ENCODE peak calls at places on chromosomes 1 and 21, in six cellular contexts. K is HL-60, C is fibroblast of the aortic adventitia, Z is GM12865, O is tibial artery, R is colonic mucosa. G is an unnamed sample.

GRCh38 chr21:41482321-41482720 is 25.6 kb downstream of the TMPRSS2 start:
- DNase-seq in K (no peak), C (peak; percentile 18), Z (no peak), O (no peak), R (no peak), G (no peak)

GRCh38 chr1:171251042-171251740 is 2.9 kb downstream of the FMO1 start:
- DNase-seq in K (peak; percentile 11), C (peak; percentile 8), Z (peak; percentile 45), O (no peak), R (peak; percentile 38), G (no peak)

GRCh38 chr1:75342799-75343198 is 208.6 kb downstream of the LHX8 start:
- DNase-seq in K (no peak), C (no peak), Z (no peak), O (no peak), R (no peak), G (no peak)

GRCh38 chr1:16014509-16015482 is 3.0 kb downstream of the HSPB7 start:
- DNase-seq in K (no peak), C (no peak), Z (peak; percentile 43), O (peak; percentile 90), R (peak; percentile 41), G (no peak)

GRCh38 chr1:192691041-192691440 is 55.1 kb downstream of the RGS13 start:
- DNase-seq in K (no peak), C (no peak), Z (no peak), O (no peak), R (no peak), G (no peak)

GRCh38 chr1:96520542-96520941 is 201.0 kb upstream of the PTBP2 start:
- DNase-seq in K (no peak), C (peak; percentile 72), Z (no peak), O (no peak), R (no peak), G (no peak)

GRCh38 chr1:22142315-22143064 is 407 bp downstream of the WNT4 start:
- DNase-seq in K (no peak), C (peak; percentile 13), Z (no peak), O (no peak), R (peak; percentile 42), G (no peak)

GRCh38 chr21:41914965-41915364 is 35.8 kb upstream of the PRDM15 start:
- DNase-seq in K (no peak), C (no peak), Z (no peak), O (no peak), R (no peak), G (no peak)

GRCh38 chr21:46254208-46254975 is 25.8 kb upstream of the LSS start:
- DNase-seq in K (no peak), C (no peak), Z (peak; percentile 65), O (no peak), R (no peak), G (no peak)

GRCh38 chr1:166170075-166170474 is 3.3 kb upstream of the FAM78B start:
- DNase-seq in K (no peak), C (no peak), Z (peak; percentile 85), O (no peak), R (no peak), G (peak; percentile 51)

GRCh38 chr1:156813750-156814570 is 2.7 kb downstream of the SH2D2A start:
- DNase-seq in K (peak; percentile 41), C (no peak), Z (peak; percentile 61), O (peak; percentile 77), R (peak; percentile 82), G (no peak)

GRCh38 chr1:37701051-37701450 is 8.7 kb downstream of the CDCA8 start:
- DNase-seq in K (no peak), C (no peak), Z (no peak), O (no peak), R (no peak), G (no peak)

GRCh38 chr1:24966724-24967346 is 36.8 kb upstream of the RUNX3 start:
- DNase-seq in K (peak; percentile 81), C (peak; percentile 56), Z (peak; percentile 89), O (no peak), R (no peak), G (no peak)

GRCh38 chr1:3707298-3707938 is 44.8 kb upstream of the CCDC27 start:
- DNase-seq in K (no peak), C (no peak), Z (no peak), O (no peak), R (no peak), G (no peak)

GRCh38 chr1:96538001-96538649 is 183.5 kb upstream of the PTBP2 start:
- DNase-seq in K (peak; percentile 17), C (peak; percentile 79), Z (no peak), O (peak; percentile 65), R (no peak), G (no peak)

GRCh38 chr21:36545776-36546511 is 66.0 kb upstream of the CLDN14 start:
- DNase-seq in K (no peak), C (peak; percentile 87), Z (no peak), O (peak; percentile 53), R (no peak), G (no peak)

GRCh38 chr1:227885648-227886502 is 61.9 kb downstream of the WNT9A start:
- DNase-seq in K (no peak), C (peak; percentile 56), Z (peak; percentile 0), O (peak; percentile 72), R (peak; percentile 46), G (no peak)

GRCh38 chr1:173433927-173434326 is 43.2 kb upstream of the PRDX6 start:
- DNase-seq in K (no peak), C (no peak), Z (no peak), O (no peak), R (no peak), G (no peak)

GRCh38 chr1:2317230-2318065 is 73.9 kb downstream of the MORN1 start:
- DNase-seq in K (no peak), C (no peak), Z (no peak), O (no peak), R (no peak), G (no peak)
- H3K4me3 ChIP-seq in K (no peak overlapping the region), C (no peak overlapping the region), Z (no peak overlapping the region), O (no peak overlapping the region), R (no peak overlapping the region), G (no peak overlapping the region)

GRCh38 chr1:161198877-161199431 is at the start of gene ADAMTS4:
- DNase-seq in K (no peak), C (peak; percentile 91), Z (no peak), O (peak; percentile 62), R (peak; percentile 52), G (no peak)

GRCh38 chr1:161200421-161200991 is 1.7 kb upstream of the ADAMTS4 start:
- DNase-seq in K (no peak), C (no peak), Z (no peak), O (no peak), R (no peak), G (no peak)

GRCh38 chr1:161200992-161201827 is 957 bp upstream of the NDUFS2 start:
- DNase-seq in K (peak; percentile 57), C (peak; percentile 88), Z (no peak), O (peak; percentile 77), R (peak; percentile 45), G (no peak)

GRCh38 chr1:161199506-161200119 is 759 bp upstream of the ADAMTS4 start:
- DNase-seq in K (no peak), C (no peak), Z (no peak), O (no peak), R (no peak), G (no peak)

GRCh38 chr1:161201828-161202712 is at the start of gene NDUFS2:
- DNase-seq in K (peak; percentile 99), C (peak; percentile 99), Z (peak; percentile 99), O (peak; percentile 99), R (peak; percentile 98), G (peak; percentile 98)
- TF ChIP-seq CTCF in K (no peak), C (peak; percentile 26), Z (no peak), O (no peak), R (no peak), G (peak; percentile 30)

GRCh38 chr1:10624256-10625050 is 149.7 kb downstream of the PEX14 start:
- DNase-seq in K (no peak), C (no peak), Z (no peak), O (peak; percentile 62), R (no peak), G (no peak)

GRCh38 chr1:10626011-10626731 is 151.4 kb downstream of the PEX14 start:
- DNase-seq in K (no peak), C (no peak), Z (no peak), O (peak; percentile 42), R (no peak), G (no peak)

GRCh38 chr1:10625076-10625475 is 150.3 kb downstream of the PEX14 start:
- DNase-seq in K (no peak), C (no peak), Z (no peak), O (peak; percentile 31), R (no peak), G (no peak)

GRCh38 chr1:10626781-10627410 is 152.1 kb downstream of the PEX14 start:
- DNase-seq in K (no peak), C (no peak), Z (no peak), O (peak; percentile 51), R (no peak), G (no peak)

GRCh38 chr1:10625554-10625953 is 150.8 kb downstream of the PEX14 start:
- DNase-seq in K (no peak), C (no peak), Z (no peak), O (peak; percentile 45), R (no peak), G (no peak)
- H3K4me3 ChIP-seq in K (no peak overlapping the region), C (no peak overlapping the region), Z (no peak overlapping the region), O (no peak overlapping the region), R (no peak overlapping the region), G (no peak overlapping the region)

GRCh38 chr1:232996143-232996542 is 45.7 kb downstream of the NTPCR start:
- DNase-seq in K (no peak), C (no peak), Z (no peak), O (no peak), R (no peak), G (no peak)

GRCh38 chr1:232998646-232999045 is 48.2 kb downstream of the NTPCR start:
- DNase-seq in K (no peak), C (no peak), Z (no peak), O (no peak), R (no peak), G (no peak)

GRCh38 chr1:232999960-233000625 is 49.7 kb downstream of the NTPCR start:
- DNase-seq in K (no peak), C (no peak), Z (no peak), O (no peak), R (no peak), G (no peak)

GRCh38 chr1:232995189-232995588 is 44.8 kb downstream of the NTPCR start:
- DNase-seq in K (no peak), C (no peak), Z (no peak), O (no peak), R (no peak), G (no peak)

DNA sequence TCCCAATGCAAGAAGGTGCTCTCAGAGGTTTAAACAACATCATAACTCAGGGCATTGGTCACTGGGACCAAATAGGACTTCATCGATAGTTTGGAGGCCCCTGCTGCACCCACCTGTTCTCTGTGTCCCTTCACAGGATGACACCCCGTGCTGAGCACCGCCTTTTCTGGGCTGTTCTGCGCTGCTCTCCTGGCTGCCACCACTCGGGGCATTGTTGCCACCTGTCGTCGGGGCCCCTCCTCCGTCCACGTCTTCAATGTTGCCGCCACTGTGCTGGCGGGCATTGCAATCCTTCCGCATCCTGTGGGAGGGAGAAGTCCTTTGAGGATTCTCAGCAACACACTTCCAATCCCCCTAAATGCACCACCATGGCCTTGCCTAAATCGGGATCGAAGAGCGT is 47.7 kb downstream of the NTPCR start:
- DNase-seq in K (no peak), C (no peak), Z (no peak), O (no peak), R (no peak), G (no peak)
- TF ChIP-seq CTCF in K (no peak), C (no peak), Z (no peak), O (no peak), R (no peak), G (no peak)

GRCh38 chr1:35885961-35886558 is 3.1 kb downstream of the AGO1 start:
- DNase-seq in K (no peak), C (no peak), Z (no peak), O (no peak), R (no peak), G (no peak)
- H3K4me3 ChIP-seq in K (no peak overlapping the region), C (no peak overlapping the region), Z (no peak overlapping the region), O (no peak overlapping the region), R (no peak overlapping the region), G (no peak overlapping the region)

G was measured in GM12864.